ENCODE peak calls at places on chromosomes 2 and 18, in four cellular contexts. One of them, this sample, is unnamed.

GRCh38 chr2:218885981-218886447 is 5.4 kb downstream of the WNT10A start:
- DNase-seq in GM12878: peak; percentile 98
- DNase-seq in K562: no peak
- DNase-seq in WTC11: no peak
- DNase-seq in this sample: no peak

GRCh38 chr2:241834853-241835210 is 23.9 kb downstream of the PDCD1 start:
- DNase-seq in GM12878: no peak
- DNase-seq in WTC11: no peak
- DNase-seq in K562: no peak
- DNase-seq in this sample: no peak

GRCh38 chr2:125745514-125745913 is 910.4 kb upstream of the GYPC start:
- DNase-seq in K562: no peak
- DNase-seq in GM12878: peak; percentile 11
- DNase-seq in WTC11: peak; percentile 29
- DNase-seq in this sample: peak; percentile 49

GRCh38 chr2:230932556-230933511 is 7.8 kb upstream of the GPR55 start:
- DNase-seq in WTC11: no peak
- DNase-seq in GM12878: no peak
- DNase-seq in K562: no peak
- DNase-seq in this sample: no peak

GRCh38 chr2:45755585-45756330 is 104.3 kb downstream of the PRKCE start:
- DNase-seq in WTC11: no peak
- DNase-seq in K562: no peak
- DNase-seq in GM12878: no peak
- DNase-seq in this sample: no peak

GRCh38 chr2:98551316-98551715 is 57.0 kb downstream of the COA5 start:
- DNase-seq in K562: no peak
- DNase-seq in GM12878: no peak
- DNase-seq in WTC11: no peak
- DNase-seq in this sample: no peak

GRCh38 chr2:177352441-177353070 is 40.0 kb upstream of the AGPS start:
- DNase-seq in GM12878: no peak
- DNase-seq in WTC11: no peak
- DNase-seq in K562: no peak
- DNase-seq in this sample: no peak

GRCh38 chr18:2881490-2882195 is 34.8 kb downstream of the EMILIN2 start:
- DNase-seq in GM12878: no peak
- DNase-seq in WTC11: no peak
- DNase-seq in K562: no peak
- DNase-seq in this sample: no peak

GRCh38 chr2:233236820-233237589 is 14.5 kb upstream of the ATG16L1 start:
- DNase-seq in WTC11: no peak
- DNase-seq in K562: no peak
- DNase-seq in GM12878: no peak
- DNase-seq in this sample: no peak

GRCh38 chr18:11994346-11994707 is 13.0 kb downstream of the IMPA2 start:
- DNase-seq in GM12878: no peak
- DNase-seq in K562: no peak
- DNase-seq in WTC11: no peak
- DNase-seq in this sample: peak; percentile 83

GRCh38 chr2:161913865-161914264 is 160.2 kb downstream of the DPP4 start:
- DNase-seq in WTC11: no peak
- DNase-seq in K562: no peak
- DNase-seq in GM12878: no peak
- DNase-seq in this sample: no peak

GRCh38 chr2:160224060-160224459 is 24.0 kb upstream of the ITGB6 start:
- DNase-seq in WTC11: no peak
- DNase-seq in GM12878: peak; percentile 67
- DNase-seq in K562: peak; percentile 28
- DNase-seq in this sample: peak; percentile 69

GRCh38 chr2:98236935-98237334 is 109.3 kb upstream of the CNGA3 start:
- DNase-seq in GM12878: no peak
- DNase-seq in K562: no peak
- DNase-seq in WTC11: no peak
- DNase-seq in this sample: no peak

GRCh38 chr2:54999182-54999581 is 51.1 kb downstream of the RTN4 start:
- DNase-seq in WTC11: no peak
- DNase-seq in GM12878: no peak
- DNase-seq in K562: no peak
- DNase-seq in this sample: no peak

GRCh38 chr2:114218368-114218767 is 224.1 kb upstream of the DPP10 start:
- DNase-seq in GM12878: no peak
- DNase-seq in K562: no peak
- DNase-seq in WTC11: no peak
- DNase-seq in this sample: no peak

GRCh38 chr18:3305933-3306332 is 44.0 kb downstream of the MYL12B start:
- DNase-seq in WTC11: no peak
- DNase-seq in GM12878: no peak
- DNase-seq in K562: no peak
- DNase-seq in this sample: no peak

GRCh38 chr18:33181016-33181415 is 259.5 kb downstream of the CCDC178 start:
- DNase-seq in K562: no peak
- DNase-seq in WTC11: no peak
- DNase-seq in GM12878: no peak
- DNase-seq in this sample: no peak

GRCh38 chr2:974454-974853 is 23.8 kb downstream of the SNTG2 start:
- DNase-seq in GM12878: no peak
- DNase-seq in WTC11: no peak
- DNase-seq in K562: no peak
- DNase-seq in this sample: no peak

GRCh38 chr2:230899786-230900185 is 25.3 kb downstream of the GPR55 start:
- DNase-seq in WTC11: no peak
- DNase-seq in K562: no peak
- DNase-seq in GM12878: no peak
- DNase-seq in this sample: no peak

GRCh38 chr2:32565902-32566301 is 61.9 kb upstream of the TTC27 start:
- DNase-seq in K562: no peak
- DNase-seq in GM12878: no peak
- DNase-seq in WTC11: no peak
- DNase-seq in this sample: no peak

GRCh38 chr2:98378901-98379300 is 32.6 kb downstream of the CNGA3 start:
- DNase-seq in WTC11: no peak
- DNase-seq in K562: no peak
- DNase-seq in GM12878: no peak
- DNase-seq in this sample: no peak

GRCh38 chr2:9263388-9263787 is 56.8 kb downstream of the ASAP2 start:
- DNase-seq in GM12878: no peak
- DNase-seq in WTC11: no peak
- DNase-seq in K562: no peak
- DNase-seq in this sample: no peak

GRCh38 chr2:118246726-118247125 is 158.5 kb downstream of the INSIG2 start:
- DNase-seq in K562: no peak
- DNase-seq in WTC11: no peak
- DNase-seq in GM12878: no peak
- DNase-seq in this sample: no peak

GRCh38 chr2:118249970-118250369 is 161.7 kb downstream of the INSIG2 start:
- DNase-seq in WTC11: no peak
- DNase-seq in K562: no peak
- DNase-seq in GM12878: no peak
- DNase-seq in this sample: no peak

GRCh38 chr2:118251427-118251826 is 163.2 kb downstream of the INSIG2 start:
- DNase-seq in K562: no peak
- DNase-seq in WTC11: no peak
- DNase-seq in GM12878: no peak
- DNase-seq in this sample: no peak

GRCh38 chr2:118250463-118250862 is 162.2 kb downstream of the INSIG2 start:
- DNase-seq in WTC11: no peak
- DNase-seq in GM12878: no peak
- DNase-seq in K562: no peak
- DNase-seq in this sample: peak; percentile 12

DNA sequence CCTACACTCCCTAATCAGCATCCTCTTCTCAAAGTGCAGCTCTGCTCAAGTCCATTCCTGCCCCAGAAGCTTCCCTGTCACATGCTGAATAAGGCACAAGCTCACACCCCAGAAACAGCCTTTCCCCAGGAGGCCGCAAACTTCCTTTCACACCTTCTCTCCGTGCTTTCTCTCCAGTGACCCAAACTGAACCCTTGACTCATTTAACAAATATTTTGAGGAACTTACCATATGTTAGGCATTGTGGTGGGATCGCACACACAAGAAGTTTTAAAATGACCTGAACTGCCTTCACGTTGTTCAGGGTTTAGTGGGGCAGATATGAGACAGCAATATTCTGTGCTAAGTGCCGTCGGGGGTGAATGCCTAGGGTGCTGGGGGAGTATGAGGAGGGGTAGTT is 161.3 kb downstream of the INSIG2 start:
- DNase-seq in GM12878: peak; percentile 64
- DNase-seq in WTC11: no peak
- DNase-seq in K562: no peak
- DNase-seq in this sample: no peak
- TF ChIP-seq ATF3 in GM12878: no peak
- TF ChIP-seq ATF3 in WTC11: no peak
- TF ChIP-seq ATF3 in K562: no peak
- TF ChIP-seq ATF3 in this sample: no peak

GRCh38 chr2:21438949-21439348 is 315.2 kb downstream of the TDRD15 start:
- DNase-seq in K562: no peak
- DNase-seq in WTC11: no peak
- DNase-seq in GM12878: no peak
- DNase-seq in this sample: no peak
- TF ChIP-seq CREM in K562: no peak
- TF ChIP-seq CREM in WTC11: no peak
- TF ChIP-seq CREM in GM12878: no peak
- TF ChIP-seq CREM in this sample: no peak

DNA sequence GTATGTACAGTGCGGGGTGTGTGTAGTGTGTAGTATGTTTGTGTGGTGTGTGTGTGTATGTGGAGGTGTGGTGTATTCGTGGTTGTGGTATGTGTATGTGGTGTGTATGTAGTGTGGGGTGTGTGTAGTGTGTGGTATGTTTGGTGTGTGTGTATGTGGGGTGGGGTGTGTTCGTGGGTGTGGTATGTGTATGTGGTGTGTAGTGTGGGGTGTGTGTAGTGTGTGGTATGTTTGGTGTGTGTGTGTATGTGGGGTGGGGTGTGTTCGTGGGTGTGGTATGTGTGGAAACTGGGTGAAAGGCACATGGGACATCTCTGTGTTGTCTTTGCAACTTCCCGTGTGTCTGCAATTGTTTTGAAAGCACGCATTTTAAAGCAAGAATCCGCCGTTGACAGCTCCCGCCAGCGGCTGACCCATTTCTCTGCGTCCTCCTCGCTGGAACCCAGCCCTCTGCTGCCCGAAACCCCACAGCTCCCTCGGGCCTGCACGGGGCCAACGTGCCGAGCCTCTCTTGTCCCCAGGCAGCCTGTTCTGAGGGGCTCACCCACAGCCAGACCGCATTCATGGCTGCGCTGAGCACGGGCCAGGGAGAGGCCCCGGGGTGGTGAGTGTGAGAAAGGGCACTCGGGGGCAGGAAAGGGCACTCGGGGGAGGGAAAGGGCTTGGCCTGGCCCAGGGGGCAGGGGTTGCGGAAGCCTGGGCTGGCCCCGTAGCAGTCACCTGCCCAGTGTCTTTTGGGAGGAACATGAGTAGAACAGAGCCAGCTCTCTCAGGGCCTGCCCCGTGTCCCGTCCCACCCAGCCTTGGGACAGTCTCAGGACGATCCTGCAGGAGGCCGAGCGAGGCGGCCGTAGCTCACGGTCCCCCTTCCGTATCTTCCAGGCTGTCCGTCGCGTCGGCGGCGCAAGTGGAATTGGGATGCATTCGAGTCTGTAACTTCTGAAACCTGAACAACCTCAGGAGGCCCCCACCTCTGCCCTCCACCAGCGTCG is 61.4 kb downstream of the TWIST2 start:
- DNase-seq in GM12878: no peak
- DNase-seq in WTC11: peak; percentile 26
- DNase-seq in K562: no peak
- DNase-seq in this sample: no peak
- TF ChIP-seq ATF3 in GM12878: no peak
- TF ChIP-seq ATF3 in WTC11: no peak
- TF ChIP-seq ATF3 in K562: no peak
- TF ChIP-seq ATF3 in this sample: no peak

GRCh38 chr2:75560768-75561565 is at the start of gene EVA1A:
- DNase-seq in GM12878: no peak
- DNase-seq in K562: no peak
- DNase-seq in WTC11: peak; percentile 73
- DNase-seq in this sample: peak; percentile 73
- TF ChIP-seq CREM in GM12878: no peak
- TF ChIP-seq CREM in K562: no peak
- TF ChIP-seq CREM in WTC11: no peak
- TF ChIP-seq CREM in this sample: no peak

GRCh38 chr2:234419726-234420125 is 77.2 kb downstream of the ARL4C start:
- DNase-seq in K562: no peak
- DNase-seq in GM12878: no peak
- DNase-seq in WTC11: no peak
- DNase-seq in this sample: no peak
- TF ChIP-seq ATF3 in K562: no peak
- TF ChIP-seq ATF3 in GM12878: no peak
- TF ChIP-seq ATF3 in WTC11: no peak
- TF ChIP-seq ATF3 in this sample: no peak

GRCh38 chr2:181553244-181553643 is 96.1 kb downstream of the ITGA4 start:
- DNase-seq in K562: no peak
- DNase-seq in GM12878: no peak
- DNase-seq in WTC11: no peak
- DNase-seq in this sample: no peak

GRCh38 chr2:181552808-181553207 is 95.6 kb downstream of the ITGA4 start:
- DNase-seq in K562: no peak
- DNase-seq in WTC11: no peak
- DNase-seq in GM12878: no peak
- DNase-seq in this sample: no peak

GRCh38 chr2:181554511-181554910 is 97.3 kb downstream of the ITGA4 start:
- DNase-seq in WTC11: no peak
- DNase-seq in GM12878: no peak
- DNase-seq in K562: no peak
- DNase-seq in this sample: no peak
- TF ChIP-seq CREM in WTC11: no peak
- TF ChIP-seq CREM in GM12878: no peak
- TF ChIP-seq CREM in K562: no peak
- TF ChIP-seq CREM in this sample: no peak

GRCh38 chr2:197960765-197961164 is 156.4 kb downstream of the PLCL1 start:
- DNase-seq in GM12878: no peak
- DNase-seq in WTC11: no peak
- DNase-seq in K562: no peak
- DNase-seq in this sample: no peak
- TF ChIP-seq ATF3 in GM12878: no peak
- TF ChIP-seq ATF3 in WTC11: no peak
- TF ChIP-seq ATF3 in K562: no peak
- TF ChIP-seq ATF3 in this sample: no peak

DNA sequence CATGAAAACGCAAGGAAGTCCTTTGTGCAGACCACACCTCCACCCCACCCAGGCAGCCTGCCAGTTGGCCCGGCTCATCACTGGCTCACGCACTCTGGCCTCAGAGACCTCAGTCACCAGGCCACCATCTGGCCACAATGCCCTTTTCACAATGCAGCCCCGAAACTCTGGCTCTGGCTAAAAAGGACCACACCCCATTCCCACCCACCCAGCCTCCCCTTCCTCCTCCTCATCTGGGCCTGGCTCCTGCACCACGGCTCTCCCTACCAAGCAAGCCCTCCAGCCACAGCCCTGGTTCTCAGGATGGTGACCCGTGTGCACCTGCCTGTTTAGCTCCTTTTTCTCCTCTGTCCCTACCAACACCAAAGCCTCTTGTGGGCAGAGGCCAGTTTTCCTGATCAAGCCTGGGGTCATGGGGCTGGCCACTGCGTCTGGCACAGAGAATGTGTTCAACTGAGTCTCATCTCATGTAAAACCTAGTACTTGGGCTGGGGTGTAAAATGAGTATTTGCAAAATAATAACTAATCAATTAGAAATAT is 7.3 kb downstream of the HDAC4 start:
- DNase-seq in GM12878: no peak
- DNase-seq in K562: no peak
- DNase-seq in WTC11: no peak
- DNase-seq in this sample: no peak
- TF ChIP-seq CREM in GM12878: no peak
- TF ChIP-seq CREM in K562: no peak
- TF ChIP-seq CREM in WTC11: no peak
- TF ChIP-seq CREM in this sample: no peak

GRCh38 chr2:10269291-10269690 is 33.4 kb upstream of the HPCAL1 start:
- DNase-seq in K562: no peak
- DNase-seq in GM12878: no peak
- DNase-seq in WTC11: peak; percentile 5
- DNase-seq in this sample: no peak
- TF ChIP-seq ATF3 in K562: no peak
- TF ChIP-seq ATF3 in GM12878: no peak
- TF ChIP-seq ATF3 in WTC11: no peak
- TF ChIP-seq ATF3 in this sample: no peak